ENCODE peak calls at places on chromosomes 3 and 15, in four cellular contexts. H, K, F and W are unnamed samples.

GRCh38 chr3:34008191-34008590 is 209.8 kb downstream of the PDCD6IP start:
- DNase-seq in H (no peak), K (no peak), F (no peak), W (no peak)

GRCh38 chr15:29094711-29095110 is 174.9 kb downstream of the NSMCE3 start:
- DNase-seq in H (no peak), K (no peak), F (no peak), W (no peak)

GRCh38 chr3:120022729-120023128 is 71.5 kb downstream of the GSK3B start:
- DNase-seq in H (no peak), K (no peak), F (no peak), W (no peak)

GRCh38 chr15:79341361-79341760 is 30.4 kb downstream of the TMED3 start:
- DNase-seq in H (no peak), K (no peak), F (no peak), W (no peak)

GRCh38 chr3:10738688-10739372 is 77.2 kb upstream of the SLC6A11 start:
- DNase-seq in H (peak), K (peak), F (peak), W (peak)

GRCh38 chr3:45950686-45951600 is 7.7 kb downstream of the CXCR6 start:
- DNase-seq in H (no peak), K (peak), F (no peak), W (no peak)

GRCh38 chr15:62739507-62739906 is 303.0 kb upstream of the TPM1 start:
- DNase-seq in H (no peak), K (no peak), F (no peak), W (no peak)

GRCh38 chr3:51508255-51508654 is 8.4 kb upstream of the DCAF1 start:
- DNase-seq in H (no peak), K (no peak), F (no peak), W (no peak)

GRCh38 chr3:149603126-149604074 is 54.4 kb downstream of the WWTR1 start:
- DNase-seq in H (no peak), K (no peak), F (no peak), W (no peak)

GRCh38 chr3:146544929-146545528 is 622 bp upstream of the PLSCR1 start:
- DNase-seq in H (no peak), K (no peak), F (no peak), W (no peak)

GRCh38 chr15:38589502-38589901 is 24.9 kb upstream of the RASGRP1 start:
- DNase-seq in H (no peak), K (no peak), F (no peak), W (no peak)

GRCh38 chr15:49265911-49266310 is 95.9 kb downstream of the GALK2 start:
- DNase-seq in H (no peak), K (no peak), F (no peak), W (no peak)

GRCh38 chr3:42066516-42067181 is 24.5 kb upstream of the TRAK1 start:
- DNase-seq in H (no peak), K (no peak), F (peak), W (no peak)

GRCh38 chr3:102715030-102715697 is 280.3 kb downstream of the ZPLD1 start:
- DNase-seq in H (no peak), K (no peak), F (no peak), W (no peak)

GRCh38 chr3:179688847-179689246 is 36.0 kb downstream of the USP13 start:
- DNase-seq in H (no peak), K (no peak), F (no peak), W (no peak)

GRCh38 chr3:46490338-46491084 is 7.3 kb upstream of the RTP3 start:
- DNase-seq in H (no peak), K (no peak), F (no peak), W (no peak)

GRCh38 chr3:14019459-14019858 is 105.2 kb downstream of the CHCHD4 start:
- DNase-seq in H (no peak), K (no peak), F (no peak), W (no peak)

GRCh38 chr15:38085931-38086562 is 151.6 kb downstream of the TMCO5A start:
- DNase-seq in H (no peak), K (no peak), F (no peak), W (no peak)

GRCh38 chr3:156445117-156445968 is 109.6 kb downstream of the SSR3 start:
- DNase-seq in H (no peak), K (no peak), F (no peak), W (no peak)

GRCh38 chr15:34119291-34119690 is 17.4 kb downstream of the PGBD4 start:
- DNase-seq in H (no peak), K (no peak), F (no peak), W (no peak)

GRCh38 chr15:75107905-75108838 is 84.8 kb downstream of the PPCDC start:
- DNase-seq in H (no peak), K (peak), F (no peak), W (peak)

GRCh38 chr3:188239035-188239434 is 85.1 kb downstream of the LPP start:
- DNase-seq in H (no peak), K (no peak), F (no peak), W (no peak)

GRCh38 chr15:50823281-50823680 is 57.8 kb upstream of the SPPL2A start:
- DNase-seq in H (no peak), K (no peak), F (no peak), W (no peak)

GRCh38 chr15:62986948-62987347 is 55.6 kb upstream of the TPM1 start:
- DNase-seq in H (no peak), K (no peak), F (no peak), W (no peak)

GRCh38 chr3:151499198-151499597 is 38.3 kb upstream of the IGSF10 start:
- DNase-seq in H (no peak), K (no peak), F (no peak), W (no peak)

GRCh38 chr3:12234906-12235305 is 54.0 kb upstream of the PPARG start:
- DNase-seq in H (no peak), K (no peak), F (no peak), W (no peak)

GRCh38 chr3:160296591-160296990 is 71.4 kb downstream of the C3orf80 start:
- DNase-seq in H (no peak), K (no peak), F (no peak), W (no peak)

GRCh38 chr15:58269455-58270414 is 131.6 kb downstream of the AQP9 start:
- DNase-seq in H (no peak), K (no peak), F (peak), W (peak)

GRCh38 chr3:4580346-4581019 is 87.3 kb downstream of the ITPR1 start:
- DNase-seq in H (peak), K (no peak), F (no peak), W (no peak)

GRCh38 chr3:114714957-114715356 is 421.1 kb downstream of the TIGIT start:
- DNase-seq in H (no peak), K (no peak), F (no peak), W (no peak)

GRCh38 chr3:49519916-49520385 is 34.3 kb upstream of the BSN start:
- DNase-seq in H (no peak), K (no peak), F (no peak), W (peak)

GRCh38 chr15:62853114-62853832 is 189.3 kb upstream of the TPM1 start:
- DNase-seq in H (no peak), K (no peak), F (peak), W (peak)

GRCh38 chr3:116863842-116864626 is 154.5 kb downstream of the TUSC7 start:
- DNase-seq in H (no peak), K (no peak), F (peak), W (no peak)

GRCh38 chr3:193016437-193016887 is 98.8 kb upstream of the MB21D2 start:
- DNase-seq in H (peak), K (peak), F (peak), W (peak)

GRCh38 chr3:187767266-187768032 is 22.2 kb upstream of the BCL6 start:
- DNase-seq in H (no peak), K (no peak), F (no peak), W (no peak)

GRCh38 chr15:48424076-48424475 is 92.8 kb downstream of the DUT start:
- DNase-seq in H (no peak), K (no peak), F (no peak), W (no peak)

GRCh38 chr15:40323239-40323952 is at the start of gene INAFM2:
- DNase-seq in H (peak), K (peak), F (peak), W (peak)
- TF ChIP-seq POLR2A in H (no peak), K (no peak), F (peak), W (peak)

GRCh38 chr3:9669277-9669676 is 20.0 kb downstream of the MTMR14 start:
- DNase-seq in H (no peak), K (no peak), F (no peak), W (no peak)
- TF ChIP-seq POLR2A in H (no peak), K (no peak), F (no peak), W (no peak)

DNA sequence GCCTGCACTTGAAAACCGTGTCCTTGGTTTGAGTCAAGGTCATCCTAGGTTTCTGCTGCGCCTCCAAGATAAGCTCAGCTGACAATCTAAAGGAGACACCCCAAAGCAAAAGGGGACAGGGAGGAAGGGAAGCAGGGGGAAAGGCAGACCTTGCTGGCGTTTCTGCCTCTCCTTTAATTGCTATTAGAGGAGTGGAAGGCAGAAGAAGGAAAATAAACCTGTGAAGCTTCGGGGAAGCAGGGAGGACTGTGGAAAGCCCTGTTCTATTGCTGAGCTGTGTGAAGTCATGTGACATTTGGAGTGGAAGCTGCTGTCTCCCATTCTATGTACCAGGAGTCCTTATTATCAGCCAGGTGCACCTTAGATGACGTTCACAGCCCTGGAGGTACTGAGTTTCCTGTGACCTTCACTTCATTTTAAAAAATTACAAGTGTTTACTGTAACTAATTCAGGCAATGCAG is 21.5 kb upstream of the CHD2 start:
- DNase-seq in H (no peak), K (no peak), F (peak), W (no peak)
- TF ChIP-seq POLR2A in H (no peak), K (no peak), F (peak), W (no peak)

GRCh38 chr15:60396964-60397771 is 618 bp downstream of the ANXA2 start:
- DNase-seq in H (peak), K (peak), F (peak), W (no peak)
- TF ChIP-seq POLR2A in H (no peak), K (no peak), F (no peak), W (peak)

DNA sequence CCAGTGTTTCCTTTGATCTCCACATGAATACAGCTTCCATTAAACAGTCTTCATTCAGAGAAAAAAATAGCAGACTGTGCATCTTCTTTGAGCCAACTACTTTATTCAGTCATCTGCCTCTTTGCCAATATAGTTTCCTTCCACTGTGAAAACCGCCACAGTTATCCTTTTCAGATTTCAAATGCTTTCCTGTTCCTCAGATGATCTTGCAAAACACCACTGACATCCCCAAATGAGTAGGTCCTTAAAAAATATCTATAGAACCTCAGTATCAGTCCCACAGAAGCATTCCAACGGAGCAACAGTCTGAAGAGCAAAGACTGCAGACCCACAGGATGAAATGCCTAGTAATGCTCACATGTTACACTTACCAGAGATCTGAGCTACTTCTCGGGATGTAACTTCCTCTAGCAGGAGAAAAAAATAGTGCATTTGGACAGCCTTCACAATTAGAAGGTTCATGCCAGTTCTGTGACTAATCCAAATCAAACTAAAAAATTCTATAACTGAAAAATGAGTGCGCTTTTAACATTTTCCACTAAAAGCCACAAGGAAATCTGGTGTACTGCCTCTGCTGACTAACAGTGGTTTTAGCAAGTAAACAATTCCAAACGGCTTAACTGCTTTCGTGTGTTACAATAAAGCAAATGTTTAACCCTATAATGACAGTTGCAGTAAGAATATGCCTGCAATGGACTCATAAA is at the start of gene ANKRD28:
- DNase-seq in H (no peak), K (no peak), F (no peak), W (no peak)
- TF ChIP-seq POLR2A in H (peak), K (no peak), F (peak), W (peak)

DNA sequence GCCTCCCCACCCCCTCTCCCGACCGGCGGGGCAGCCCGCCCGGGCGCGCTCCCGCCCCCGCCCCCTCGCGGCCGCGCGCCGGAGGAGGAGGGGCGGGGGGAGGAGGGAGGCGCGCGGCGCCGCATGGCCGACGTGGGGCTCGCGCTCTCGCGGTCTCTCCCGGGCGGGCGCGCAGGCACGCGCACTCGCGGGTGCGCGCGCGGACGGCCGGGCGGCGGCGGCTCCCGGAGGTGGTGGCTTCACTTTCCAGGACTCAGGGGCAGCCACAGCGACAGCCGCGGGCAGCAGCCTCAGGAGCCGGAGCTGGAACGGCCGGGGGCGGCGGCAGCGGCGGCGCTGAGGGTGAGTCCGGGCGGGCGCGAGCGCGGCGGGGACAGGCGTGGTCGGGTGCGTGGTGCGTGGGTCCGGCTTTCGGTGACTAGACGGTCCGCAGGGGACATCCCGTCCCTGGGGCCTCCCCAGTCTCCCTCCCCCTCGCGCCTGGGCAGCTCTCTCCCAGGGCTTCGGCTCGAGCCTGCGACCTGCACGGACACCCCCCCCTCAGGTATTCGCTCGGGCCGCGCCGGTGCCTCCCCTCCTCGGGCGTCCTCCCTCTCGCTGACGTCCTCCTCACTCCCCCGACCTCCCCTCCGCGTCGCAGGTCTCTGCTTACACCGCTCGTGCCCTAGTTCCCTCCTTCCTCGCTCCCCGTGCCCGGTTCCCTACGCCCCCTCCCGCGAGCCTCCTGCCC is at the start of gene UBE2E2:
- DNase-seq in H (peak), K (peak), F (peak), W (peak)
- TF ChIP-seq POLR2A in H (peak), K (no peak), F (peak), W (peak)

GRCh38 chr3:47849186-47850061 is 46.5 kb downstream of the DHX30 start:
- DNase-seq in H (no peak), K (no peak), F (no peak), W (no peak)

GRCh38 chr3:47852604-47853397 is 49.9 kb downstream of the DHX30 start:
- DNase-seq in H (no peak), K (no peak), F (no peak), W (no peak)

GRCh38 chr3:47850062-47850802 is 47.3 kb downstream of the DHX30 start:
- DNase-seq in H (no peak), K (no peak), F (no peak), W (no peak)

GRCh38 chr3:47851888-47852603 is 49.1 kb downstream of the DHX30 start:
- DNase-seq in H (no peak), K (no peak), F (no peak), W (no peak)

DNA sequence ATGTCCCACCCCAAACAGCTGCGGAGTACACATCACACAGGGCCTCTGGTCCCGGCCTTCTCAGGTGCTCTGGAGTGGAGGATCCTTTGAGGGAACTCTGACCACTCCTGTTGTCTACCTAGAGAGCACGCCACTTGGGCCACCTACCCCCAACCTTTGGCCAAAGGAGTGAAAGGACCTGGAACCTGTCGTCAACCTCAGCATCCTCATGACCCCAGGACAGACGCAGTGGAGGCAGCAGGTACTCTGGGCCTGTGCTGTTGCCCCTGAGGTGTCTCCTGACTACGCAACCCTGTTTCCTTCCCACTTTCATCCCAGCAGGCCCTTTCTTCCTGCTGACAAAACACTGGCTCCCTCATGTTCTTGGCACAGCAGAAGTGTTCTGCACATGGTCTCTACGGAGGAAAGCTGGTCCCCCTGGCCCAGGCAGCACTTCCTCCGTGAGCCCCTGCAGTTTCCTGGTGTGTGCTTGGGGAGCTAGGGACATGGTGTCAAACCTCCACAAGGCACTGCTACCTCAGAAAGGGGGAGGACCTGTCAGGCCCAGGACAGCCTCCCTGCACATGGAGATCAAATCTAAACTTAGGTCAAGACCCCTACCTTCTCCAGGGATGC is 48.0 kb downstream of the DHX30 start:
- DNase-seq in H (no peak), K (no peak), F (no peak), W (no peak)
- TF ChIP-seq POLR2A in H (no peak), K (no peak), F (no peak), W (no peak)